ENCODE peak calls at places on chromosomes 12 and 14, in four cellular contexts. M, L, Y and N are unnamed samples.

GRCh38 chr12:50196537-50196936 is 29.4 kb upstream of the CERS5 start:
- DNase-seq in M (no peak), L (no peak), Y (no peak), N (no peak)

GRCh38 chr12:113384778-113385177 is 18.9 kb downstream of the SDS start:
- DNase-seq in M (no peak), L (no peak), Y (no peak), N (no peak)

GRCh38 chr14:96978525-96979272 is 181.5 kb downstream of the VRK1 start:
- DNase-seq in M (no peak), L (no peak), Y (no peak), N (no peak)

GRCh38 chr12:124428792-124429281 is 133.9 kb downstream of the RFLNA start:
- DNase-seq in M (no peak), L (peak; percentile 48), Y (no peak), N (no peak)

GRCh38 chr12:120762093-120762492 is 36.5 kb downstream of the ACADS start:
- DNase-seq in M (no peak), L (peak; percentile 27), Y (no peak), N (no peak)

GRCh38 chr14:76827696-76828301 is 1.6 kb downstream of the LRRC74A start:
- DNase-seq in M (no peak), L (no peak), Y (no peak), N (no peak)

GRCh38 chr12:12612403-12612802 is 727 bp downstream of the CREBL2 start:
- DNase-seq in M (peak; percentile 72), L (peak; percentile 69), Y (peak; percentile 30), N (no peak)

GRCh38 chr14:76329951-76330350 is 46.0 kb upstream of the ESRRB start:
- DNase-seq in M (no peak), L (no peak), Y (no peak), N (no peak)

GRCh38 chr12:6532927-6533652 is 1.2 kb upstream of the GAPDH start:
- DNase-seq in M (no peak), L (peak; percentile 53), Y (peak; percentile 67), N (no peak)

GRCh38 chr14:64873506-64874220 is 6.0 kb downstream of the SPTB start:
- DNase-seq in M (no peak), L (no peak), Y (no peak), N (no peak)

GRCh38 chr12:18424857-18425256 is 163.5 kb downstream of the PIK3C2G start:
- DNase-seq in M (no peak), L (no peak), Y (no peak), N (no peak)

GRCh38 chr12:14621821-14622220 is 54.1 kb upstream of the PLBD1 start:
- DNase-seq in M (no peak), L (no peak), Y (no peak), N (no peak)

GRCh38 chr12:13167226-13167625 is 29.3 kb upstream of the EMP1 start:
- DNase-seq in M (no peak), L (peak; percentile 31), Y (no peak), N (no peak)

GRCh38 chr12:109156586-109156985 is 40.2 kb downstream of the ACACB start:
- DNase-seq in M (no peak), L (no peak), Y (no peak), N (no peak)

GRCh38 chr14:50088117-50088515 is 28.3 kb downstream of the VCPKMT start:
- DNase-seq in M (no peak), L (no peak), Y (no peak), N (no peak)

GRCh38 chr12:64780531-64781373 is 21.5 kb upstream of the GNS start:
- DNase-seq in M (no peak), L (no peak), Y (peak; percentile 47), N (no peak)

GRCh38 chr12:32568241-32568640 is 110.9 kb upstream of the DNM1L start:
- DNase-seq in M (peak; percentile 76), L (peak; percentile 86), Y (no peak), N (peak; percentile 84)

GRCh38 chr14:100239840-100240724 is 1.1 kb downstream of the YY1 start:
- DNase-seq in M (peak; percentile 90), L (peak; percentile 91), Y (peak; percentile 88), N (peak; percentile 85)

GRCh38 chr12:69783365-69783764 is 41.7 kb upstream of the MYRFL start:
- DNase-seq in M (no peak), L (no peak), Y (no peak), N (no peak)

GRCh38 chr12:40170593-40170992 is 54.2 kb upstream of the LRRK2 start:
- DNase-seq in M (no peak), L (no peak), Y (no peak), N (no peak)

GRCh38 chr14:22994762-22995275 is 12.5 kb upstream of the AJUBA start:
- DNase-seq in M (no peak), L (peak; percentile 67), Y (peak; percentile 45), N (no peak)

GRCh38 chr14:52020315-52020714 is 31.0 kb downstream of the RTRAF start:
- DNase-seq in M (no peak), L (no peak), Y (no peak), N (no peak)

GRCh38 chr12:77122661-77123060 is 57.3 kb upstream of the E2F7 start:
- DNase-seq in M (no peak), L (peak; percentile 29), Y (no peak), N (no peak)

GRCh38 chr12:39764944-39765560 is 145.4 kb upstream of the ABCD2 start:
- DNase-seq in M (peak; percentile 28), L (peak; percentile 61), Y (peak; percentile 15), N (peak; percentile 19)

GRCh38 chr12:132256646-132257045 is 72.7 kb downstream of the GALNT9 start:
- DNase-seq in M (no peak), L (no peak), Y (no peak), N (no peak)

GRCh38 chr12:27531916-27532315 is 7.9 kb downstream of the PPFIBP1 start:
- DNase-seq in M (no peak), L (peak; percentile 51), Y (no peak), N (no peak)

GRCh38 chr12:124680863-124681778 is 113.7 kb upstream of the NCOR2 start:
- DNase-seq in M (peak; percentile 68), L (peak; percentile 92), Y (peak; percentile 66), N (peak; percentile 77)

GRCh38 chr12:106522708-106523107 is 60.1 kb upstream of the RFX4 start:
- DNase-seq in M (no peak), L (no peak), Y (no peak), N (no peak)

GRCh38 chr14:21093769-21094681 is 4.4 kb downstream of the ZNF219 start:
- DNase-seq in M (no peak), L (no peak), Y (no peak), N (no peak)
- TF ChIP-seq CTCF in M (peak; percentile 50), L (peak; percentile 17), Y (no peak), N (peak; percentile 31)

DNA sequence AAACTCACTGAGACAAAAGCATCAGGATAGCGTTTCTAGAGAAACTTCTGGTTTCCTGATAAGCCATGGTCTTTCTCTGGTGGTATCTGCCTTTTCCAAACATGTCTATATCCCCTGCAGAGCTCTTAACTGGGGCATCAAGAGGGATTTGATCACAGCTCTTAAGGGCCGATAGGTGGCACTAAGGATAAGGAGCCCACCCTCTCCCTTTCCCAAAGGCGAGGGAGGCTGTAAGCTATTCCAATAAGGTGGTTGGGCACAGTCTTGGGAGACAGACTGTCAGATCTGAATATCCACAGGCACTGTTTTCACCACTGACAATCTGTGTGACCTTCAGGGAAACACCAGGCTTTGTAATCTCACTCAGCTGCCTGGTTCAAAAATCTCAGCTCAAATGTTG is 206.0 kb downstream of the ADGRD1 start:
- DNase-seq in M (no peak), L (no peak), Y (no peak), N (no peak)
- TF ChIP-seq CTCF in M (no peak), L (no peak), Y (no peak), N (no peak)

GRCh38 chr12:121796855-121797751 is 3.6 kb upstream of the RHOF start:
- DNase-seq in M (no peak), L (peak; percentile 85), Y (no peak), N (peak; percentile 80)
- TF ChIP-seq CTCF in M (peak; percentile 23), L (peak; percentile 19), Y (no peak), N (peak; percentile 32)

GRCh38 chr12:59600174-59600573 is 4.3 kb downstream of the SLC16A7 start:
- DNase-seq in M (no peak), L (peak; percentile 79), Y (no peak), N (no peak)

GRCh38 chr12:59603735-59604134 is 7.9 kb downstream of the SLC16A7 start:
- DNase-seq in M (no peak), L (no peak), Y (no peak), N (no peak)
- TF ChIP-seq CTCF in M (no peak), L (no peak), Y (no peak), N (no peak)

GRCh38 chr12:54355104-54355815 is 9.0 kb downstream of the GPR84 start:
- DNase-seq in M (no peak), L (no peak), Y (no peak), N (no peak)
- TF ChIP-seq CTCF in M (peak; percentile 5), L (no peak), Y (no peak), N (no peak)

DNA sequence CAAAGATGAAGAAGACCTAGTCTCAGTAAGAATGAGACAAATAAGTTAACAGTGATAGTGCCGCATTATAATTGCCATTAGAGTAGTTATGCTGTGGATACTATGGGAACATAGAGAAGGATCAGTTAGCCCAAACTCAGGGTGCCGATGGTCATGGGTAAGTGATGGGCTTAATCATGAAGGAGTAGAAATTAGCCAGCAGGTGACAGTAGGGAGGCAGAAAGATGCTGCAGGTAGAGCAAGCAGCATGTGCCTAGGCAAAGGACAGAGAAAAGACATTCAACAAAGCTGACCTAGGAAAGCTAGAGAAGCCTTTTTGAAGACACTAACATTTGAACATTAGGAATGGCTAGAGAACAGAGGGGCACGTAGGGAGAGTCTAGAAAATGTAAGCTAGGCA is 30.6 kb upstream of the PTPRQ start:
- DNase-seq in M (no peak), L (peak; percentile 31), Y (no peak), N (no peak)
- TF ChIP-seq CTCF in M (no peak), L (peak; percentile 39), Y (no peak), N (no peak)

GRCh38 chr12:41745593-41745992 is 399.1 kb downstream of the GXYLT1 start:
- DNase-seq in M (no peak), L (no peak), Y (no peak), N (no peak)
- TF ChIP-seq CTCF in M (no peak), L (no peak), Y (no peak), N (no peak)

GRCh38 chr14:54486685-54487084 is 2.1 kb downstream of the GMFB start:
- DNase-seq in M (no peak), L (no peak), Y (no peak), N (no peak)

GRCh38 chr14:54488646-54489317 is at the start of gene GMFB:
- DNase-seq in M (peak; percentile 77), L (peak; percentile 88), Y (peak; percentile 93), N (peak; percentile 90)

GRCh38 chr14:54487771-54488170 is 1.0 kb downstream of the GMFB start:
- DNase-seq in M (no peak), L (peak; percentile 61), Y (no peak), N (no peak)

GRCh38 chr14:54489318-54489683 is 521 bp upstream of the GMFB start:
- DNase-seq in M (no peak), L (no peak), Y (no peak), N (no peak)

GRCh38 chr14:54488318-54488645 is 498 bp downstream of the GMFB start:
- DNase-seq in M (no peak), L (no peak), Y (no peak), N (no peak)
- TF ChIP-seq CTCF in M (peak; percentile 11), L (no peak), Y (no peak), N (no peak)

GRCh38 chr12:90953956-90954421 is 987 bp downstream of the CCER1 start:
- DNase-seq in M (no peak), L (no peak), Y (no peak), N (no peak)
- TF ChIP-seq CTCF in M (peak; percentile 20), L (peak; percentile 26), Y (peak; percentile 17), N (no peak)